ENCODE peak calls at places on chromosomes 1 and 21, in six cellular contexts. U, H, N, C, L and B are unnamed samples.

GRCh38 chr1:59900640-59901039 is 25.9 kb downstream of the CYP2J2 start:
- DNase-seq in L (no peak), U (no peak), C (no peak), H (peak), N (no peak), B (no peak)

GRCh38 chr1:168361252-168361651 is 80.6 kb downstream of the TBX19 start:
- DNase-seq in N (no peak), C (no peak), U (no peak), L (no peak), H (no peak), B (no peak)

GRCh38 chr1:14822493-14822892 is 224.0 kb downstream of the KAZN start:
- DNase-seq in N (no peak), L (no peak), U (no peak), C (no peak), H (no peak), B (no peak)

GRCh38 chr21:43271452-43272020 is 102.7 kb downstream of the CRYAA start:
- DNase-seq in L (no peak), N (no peak), U (no peak), C (no peak), H (no peak), B (no peak)

GRCh38 chr1:95742591-95743089 is 508.6 kb downstream of the RWDD3 start:
- DNase-seq in U (peak), H (no peak), N (no peak), L (no peak), C (no peak), B (no peak)

GRCh38 chr1:204408074-204408507 is 3.5 kb downstream of the PPP1R15B start:
- DNase-seq in U (no peak), L (no peak), C (peak), H (peak), N (no peak), B (peak)

GRCh38 chr1:34621916-34622315 is 132.9 kb upstream of the GJB5 start:
- DNase-seq in H (no peak), U (no peak), N (no peak), C (no peak), L (no peak), B (no peak)

GRCh38 chr1:44103270-44104131 is 15.1 kb upstream of the KLF17 start:
- DNase-seq in N (no peak), U (peak), L (peak), C (no peak), H (peak), B (no peak)

GRCh38 chr1:10679521-10680220 is 116.8 kb downstream of the CASZ1 start:
- DNase-seq in H (peak), L (peak), C (peak), U (peak), N (peak), B (peak)

GRCh38 chr1:224433041-224433670 is 1.4 kb downstream of the WDR26 start:
- DNase-seq in C (peak), N (no peak), L (no peak), H (peak), U (no peak), B (no peak)

GRCh38 chr1:88179943-88180342 is 504.1 kb upstream of the PKN2 start:
- DNase-seq in H (no peak), C (no peak), L (no peak), N (no peak), U (no peak), B (no peak)

GRCh38 chr1:11237364-11237755 is 25.0 kb downstream of the MTOR start:
- DNase-seq in L (no peak), H (no peak), N (no peak), C (no peak), U (no peak), B (no peak)

GRCh38 chr1:227068883-227069282 is 128.8 kb downstream of the COQ8A start:
- DNase-seq in L (no peak), N (no peak), U (no peak), H (no peak), C (no peak), B (no peak)

GRCh38 chr1:191508239-191508638 is 650.0 kb upstream of the RGS18 start:
- DNase-seq in C (no peak), H (no peak), L (no peak), N (no peak), U (no peak), B (no peak)

GRCh38 chr1:38246955-38247952 is 200.7 kb upstream of the POU3F1 start:
- DNase-seq in N (no peak), C (peak), L (peak), H (no peak), U (no peak), B (no peak)

GRCh38 chr1:36109041-36109679 is 15.9 kb downstream of the COL8A2 start:
- DNase-seq in U (no peak), C (no peak), L (no peak), N (no peak), H (no peak), B (no peak)

GRCh38 chr1:145916745-145917144 is 1.8 kb downstream of the PEX11B start:
- DNase-seq in L (no peak), U (no peak), H (no peak), C (no peak), N (no peak), B (no peak)

GRCh38 chr1:34441661-34442060 is 265.0 kb downstream of the C1orf94 start:
- DNase-seq in C (no peak), U (no peak), N (no peak), H (peak), L (no peak), B (no peak)

GRCh38 chr1:20849100-20849499 is 62.0 kb upstream of the HP1BP3 start:
- DNase-seq in H (no peak), L (no peak), C (no peak), U (no peak), N (no peak), B (no peak)

GRCh38 chr1:20850021-20850420 is 62.9 kb upstream of the HP1BP3 start:
- DNase-seq in U (no peak), H (no peak), C (no peak), N (no peak), L (no peak), B (no peak)

GRCh38 chr1:20854529-20854928 is 67.4 kb upstream of the HP1BP3 start:
- DNase-seq in N (no peak), C (no peak), L (no peak), H (no peak), U (no peak), B (no peak)
- H3K27ac ChIP-seq in N (no peak), C (no peak), L (no peak), H (no peak), U (no peak), B (no peak)

GRCh38 chr1:205933672-205934618 is 9.3 kb downstream of the SLC26A9 start:
- DNase-seq in N (no peak), U (no peak), L (peak), C (peak), H (no peak), B (no peak)
- TF ChIP-seq POLR2AphosphoS5 in N (no peak), U (no peak), L (no peak), C (peak), H (no peak), B (no peak)

GRCh38 chr1:197911857-197912696 is 5.1 kb upstream of the LHX9 start:
- DNase-seq in L (no peak), U (no peak), C (peak), N (no peak), H (peak), B (no peak)
- TF ChIP-seq EZH2 in L (no peak), U (no peak), C (peak), N (no peak), H (peak), B (no peak)

GRCh38 chr1:22650089-22650693 is 2.8 kb upstream of the C1QB start:
- DNase-seq in U (no peak), C (no peak), L (no peak), H (no peak), N (no peak), B (no peak)
- H3K27ac ChIP-seq in U (no peak), C (no peak), L (no peak), H (no peak), N (no peak), B (no peak)

GRCh38 chr1:22808846-22809501 is 98.3 kb downstream of the EPHB2 start:
- DNase-seq in L (no peak), U (no peak), C (no peak), H (no peak), N (no peak), B (no peak)
- TF ChIP-seq POLR2AphosphoS5 in L (no peak), U (no peak), C (no peak), H (no peak), N (no peak), B (no peak)

DNA sequence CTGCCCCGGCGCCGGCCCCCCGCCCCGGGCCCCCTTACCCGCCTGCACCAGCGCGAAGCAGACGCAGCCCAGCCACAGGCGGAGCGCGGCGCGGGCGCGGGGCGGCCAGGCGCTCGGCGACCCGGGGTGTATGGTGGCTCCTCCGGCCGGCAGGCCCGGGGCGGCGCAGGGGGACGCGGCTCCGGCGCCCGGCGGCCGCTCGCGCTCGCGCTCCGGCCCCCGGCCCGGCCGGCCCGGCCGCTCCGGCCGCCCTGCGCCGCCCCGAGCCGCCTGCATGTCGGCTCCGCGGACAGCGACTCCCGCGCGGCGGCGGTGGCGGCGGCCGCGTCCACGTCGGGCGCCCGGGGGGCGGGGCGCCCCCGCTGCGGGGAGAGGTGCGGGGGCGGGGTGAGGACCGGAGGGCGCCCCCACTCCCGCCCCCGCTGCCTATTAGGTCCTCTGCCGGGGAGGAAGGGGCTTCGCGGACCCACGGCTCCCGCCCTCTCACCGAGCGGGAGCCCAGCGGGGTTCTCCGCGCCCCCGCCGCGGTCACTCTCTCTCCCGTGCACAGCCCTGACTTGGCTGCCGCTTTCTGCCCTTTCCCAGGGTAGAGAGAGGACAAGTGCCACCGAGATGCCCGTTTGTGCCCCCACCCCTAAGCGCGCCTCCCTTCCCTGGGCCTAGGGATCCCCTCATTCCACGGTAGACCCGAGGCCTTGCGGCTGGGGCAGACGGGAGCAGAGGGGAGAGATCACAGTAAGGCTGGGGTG is at the start of gene FNDC5:
- DNase-seq in C (no peak), L (no peak), N (peak), H (peak), U (no peak), B (no peak)
- TF ChIP-seq EZH2 in C (no peak), L (no peak), N (no peak), H (peak), U (no peak), B (no peak)

DNA sequence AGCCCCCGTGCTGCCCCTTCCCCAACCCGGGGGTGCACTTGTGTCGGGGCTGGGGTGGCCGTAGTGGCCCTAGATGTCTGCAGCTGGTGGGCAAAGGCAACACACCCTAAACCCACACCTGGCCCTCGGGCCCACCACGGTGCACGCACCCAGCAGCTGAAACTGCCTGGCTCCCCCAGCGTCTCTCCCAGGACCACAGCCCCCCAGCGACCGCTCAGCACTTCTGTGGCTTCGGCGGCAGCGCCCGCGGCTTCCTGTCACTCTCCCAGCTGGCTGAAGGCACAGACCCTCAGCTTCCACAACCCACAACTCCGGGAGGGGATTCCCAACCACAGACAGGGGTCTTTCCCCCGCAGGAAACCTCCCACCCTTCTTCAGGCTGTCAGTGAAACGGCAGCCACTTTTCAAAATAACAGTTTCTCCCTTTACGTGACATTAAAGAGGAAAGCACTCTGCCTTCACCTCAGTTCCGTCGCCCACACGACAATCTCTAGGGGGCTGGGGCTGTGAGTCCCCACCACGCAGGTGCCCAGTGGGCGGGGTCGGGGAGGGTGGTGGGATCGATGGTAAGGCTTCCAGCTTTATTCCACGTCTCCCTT is 40.7 kb upstream of the COL6A2 start:
- DNase-seq in H (no peak), N (no peak), L (no peak), U (no peak), C (no peak), B (no peak)
- H3K27ac ChIP-seq in H (no peak), N (no peak), L (no peak), U (no peak), C (no peak), B (no peak)